ENCODE peak calls at places on chromosomes 16 and 17, in ten cellular contexts. H is PC-9, N is hepatocyte, G is Caco-2, U is fibroblast of lung, Y is IMR-90, C is prostate gland, E is esophagus squamous epithelium, T is neural progenitor cell, W is mucosa of descending colon. V is an unnamed sample.

GRCh38 chr17:45288825-45289224 is 26.9 kb upstream of the SPATA32 start:
- DNase-seq in Y (no peak), U (no peak), C (peak; percentile 68), W (no peak), G (no peak), E (no peak), H (no peak), N (no peak), T (no peak), V (no peak)

GRCh38 chr16:20899503-20900298 is 457 bp downstream of the DCUN1D3 start:
- DNase-seq in N (peak; percentile 80), G (peak; percentile 75), E (no peak), H (no peak), Y (no peak), T (no peak), U (no peak), W (no peak), C (no peak), V (no peak)

GRCh38 chr16:59566446-59566845 is 832.3 kb upstream of the GOT2 start:
- DNase-seq in E (no peak), T (no peak), Y (peak; percentile 22), H (no peak), U (peak; percentile 36), C (no peak), G (no peak), N (no peak), W (no peak), V (no peak)

GRCh38 chr17:57902800-57903759 is 52.1 kb downstream of the CUEDC1 start:
- DNase-seq in T (no peak), W (peak; percentile 85), U (peak; percentile 77), N (peak; percentile 82), Y (peak; percentile 81), G (peak; percentile 89), H (peak; percentile 99), E (peak; percentile 39), C (peak; percentile 91), V (peak; percentile 91)

GRCh38 chr17:19590912-19591551 is 57.4 kb downstream of the SLC47A1 start:
- DNase-seq in H (no peak), G (peak; percentile 18), Y (no peak), W (no peak), C (no peak), U (no peak), T (peak; percentile 18), N (no peak), E (no peak), V (no peak)

GRCh38 chr16:50538411-50539052 is 9.7 kb upstream of the NKD1 start:
- DNase-seq in T (no peak), Y (no peak), W (no peak), C (no peak), U (no peak), H (peak; percentile 71), E (no peak), N (no peak), G (no peak), V (peak; percentile 83)

GRCh38 chr16:70714526-70715112 is 28.8 kb upstream of the MTSS2 start:
- DNase-seq in N (no peak), C (no peak), Y (no peak), W (no peak), U (peak; percentile 33), H (no peak), G (no peak), T (no peak), E (no peak), V (no peak)

GRCh38 chr16:71900336-71900735 is 5.0 kb downstream of the IST1 start:
- DNase-seq in U (no peak), T (no peak), E (no peak), W (no peak), H (no peak), Y (no peak), N (no peak), G (no peak), C (no peak), V (no peak)

GRCh38 chr16:27639588-27640276 is 89.8 kb downstream of the KATNIP start:
- DNase-seq in N (peak; percentile 66), W (peak; percentile 65), Y (peak; percentile 65), C (peak; percentile 33), G (peak; percentile 52), H (no peak), T (peak; percentile 67), E (no peak), U (peak; percentile 67), V (peak; percentile 41)

GRCh38 chr17:47230864-47231263 is 21.7 kb downstream of the MYL4 start:
- DNase-seq in G (no peak), Y (no peak), U (no peak), C (no peak), T (no peak), W (no peak), N (no peak), H (no peak), E (no peak), V (no peak)

GRCh38 chr17:19787733-19788357 is 39.7 kb upstream of the ALDH3A1 start:
- DNase-seq in N (no peak), E (no peak), W (no peak), T (no peak), Y (peak; percentile 6), C (no peak), H (no peak), G (no peak), U (no peak), V (no peak)

DNA sequence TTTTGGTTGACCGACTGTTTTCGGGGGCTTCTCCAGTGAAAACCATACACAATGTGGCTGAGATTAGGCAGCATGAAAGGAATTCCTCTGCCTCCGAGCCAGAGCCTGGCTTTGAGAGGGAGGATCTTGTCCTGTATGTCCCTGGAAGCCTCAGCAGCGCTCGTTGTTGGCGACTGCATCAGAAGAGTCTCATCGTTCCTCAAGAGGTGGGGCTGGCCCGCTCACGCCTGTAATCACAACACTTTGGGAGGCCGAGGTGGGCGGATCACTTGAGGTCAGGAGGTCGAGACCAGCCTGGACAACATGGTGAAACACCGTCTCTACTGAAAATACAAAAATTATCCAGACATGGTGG is 15.0 kb downstream of the HS3ST6 start:
- DNase-seq in C (no peak), G (no peak), Y (no peak), H (no peak), U (no peak), W (no peak), T (peak; percentile 65), E (no peak), N (no peak), V (no peak)
- H3K4me1 ChIP-seq in C (no peaks in the 10 kb centered on the region), G (no peaks in the 10 kb centered on the region), Y (no peaks in the 10 kb centered on the region), H (peaks cover 14% of the 10 kb centered on the region), U (no peaks in the 10 kb centered on the region), W (peaks cover 13% of the 10 kb centered on the region), T (peaks cover 14% of the 10 kb centered on the region), E (peaks cover 38% of the 10 kb centered on the region), N (peaks cover 3% of the 10 kb centered on the region), V (no peaks in the 10 kb centered on the region)

DNA sequence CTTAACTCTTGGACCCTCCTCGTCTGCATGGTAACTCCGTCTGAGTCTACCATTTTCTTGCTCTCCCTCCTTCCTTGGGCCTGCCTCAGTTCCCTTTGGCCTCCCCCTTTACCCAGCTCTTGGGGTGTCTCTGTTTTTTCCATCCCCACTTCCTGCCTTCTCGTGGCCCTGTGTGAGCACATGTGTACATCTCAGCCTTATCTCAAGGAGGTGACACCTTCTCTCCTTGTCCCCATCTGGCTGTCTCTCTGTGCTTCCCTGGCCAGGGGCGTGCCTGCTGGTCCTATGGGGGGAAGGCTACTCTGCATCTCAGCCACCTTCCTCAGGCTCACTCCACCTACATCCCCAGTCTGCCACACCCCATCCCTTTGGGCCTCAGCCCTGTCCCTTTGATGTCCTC is 6.6 kb downstream of the CTF1 start:
- DNase-seq in Y (no peak), T (no peak), U (no peak), G (no peak), E (no peak), C (no peak), W (no peak), N (peak; percentile 10), H (no peak), V (no peak)
- TF ChIP-seq CTCF in Y (no peak), T (no peak), U (no peak), G (no peak), E (no peak), C (peak; percentile 7), W (no peak), N (no peak), H (no peak), V (no peak)

GRCh38 chr17:2986925-2987324 is 76.5 kb downstream of the OR1D5 start:
- DNase-seq in W (no peak), Y (no peak), E (no peak), U (no peak), N (no peak), H (no peak), G (no peak), C (no peak), T (no peak), V (no peak)

GRCh38 chr17:2981325-2981724 is 82.1 kb downstream of the OR1D5 start:
- DNase-seq in Y (no peak), G (no peak), H (no peak), E (no peak), N (no peak), T (no peak), U (no peak), C (no peak), W (no peak), V (no peak)

GRCh38 chr17:2980211-2980903 is 83.0 kb downstream of the OR1D5 start:
- DNase-seq in H (no peak), G (no peak), C (no peak), E (no peak), U (no peak), W (no peak), N (no peak), Y (no peak), T (no peak), V (no peak)

GRCh38 chr17:2980904-2981246 is 82.5 kb downstream of the OR1D5 start:
- DNase-seq in C (no peak), G (no peak), U (no peak), E (no peak), N (no peak), Y (no peak), W (no peak), H (no peak), T (no peak), V (no peak)

DNA sequence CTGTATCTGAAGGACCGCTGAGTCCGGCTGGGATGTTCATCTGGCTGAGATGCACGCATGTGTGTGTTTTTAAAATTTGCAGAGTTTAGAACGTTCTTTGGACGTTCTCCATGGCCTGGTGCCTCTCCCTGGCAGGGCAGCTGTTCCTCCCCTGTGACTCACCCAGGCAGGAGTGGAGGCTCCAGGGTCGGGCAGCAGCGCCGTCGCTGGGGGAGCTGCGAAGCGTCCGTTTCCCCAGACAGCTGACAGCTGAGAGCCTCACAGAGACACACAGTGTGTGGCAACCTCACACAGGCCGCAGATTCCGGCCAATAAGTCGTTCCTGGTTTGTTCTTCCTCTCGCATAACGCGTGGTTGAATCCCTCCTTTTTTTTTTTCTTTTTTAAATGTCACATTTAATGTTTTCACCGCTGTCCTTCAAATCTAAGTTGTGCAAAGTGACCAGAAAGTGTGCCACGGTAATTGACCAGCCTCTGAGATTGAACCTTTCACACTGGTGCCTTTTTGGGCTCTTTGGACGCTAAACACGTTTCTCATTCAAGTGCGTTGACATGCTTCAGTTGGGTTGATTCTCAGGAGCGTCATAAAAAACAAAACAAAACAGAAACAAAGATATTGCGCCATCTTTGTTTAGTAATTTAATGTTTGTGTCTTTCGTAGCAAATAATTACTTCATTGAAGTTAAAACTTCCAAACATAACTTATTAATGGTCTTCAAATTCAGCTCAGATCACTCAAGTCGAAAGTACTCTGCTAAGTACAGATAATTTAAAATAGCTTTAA is 80.4 kb downstream of the OR1D5 start:
- DNase-seq in W (peak; percentile 35), G (no peak), U (peak; percentile 96), C (no peak), H (no peak), N (peak; percentile 73), T (no peak), Y (peak; percentile 89), E (no peak), V (no peak)
- H3K4me1 ChIP-seq in W (no peaks in the 10 kb centered on the region), G (no peaks in the 10 kb centered on the region), U (no peaks in the 10 kb centered on the region), C (no peaks in the 10 kb centered on the region), H (no peaks in the 10 kb centered on the region), N (no peaks in the 10 kb centered on the region), T (no peaks in the 10 kb centered on the region), Y (peaks cover 2% of the 10 kb centered on the region), E (peaks cover 34% of the 10 kb centered on the region), V (peaks cover 9% of the 10 kb centered on the region)

GRCh38 chr16:87057291-87057881 is 259.8 kb downstream of the C16orf95 start:
- DNase-seq in Y (no peak), N (no peak), E (no peak), H (no peak), C (no peak), W (no peak), T (peak; percentile 33), U (peak; percentile 27), G (no peak), V (no peak)
- TF ChIP-seq CTCF in Y (peak; percentile 10), N (no peak), E (no peak), H (no peak), C (no peak), W (no peak), T (peak; percentile 45), U (peak; percentile 23), G (no peak), V (no peak)

V was measured in foreskin keratinocyte.